ENCODE peak calls at places on chromosomes 4 and X, in four cellular contexts. One of them, this sample, is unnamed.

GRCh38 chr4:26609398-26609797 is 25.5 kb downstream of the TBC1D19 start:
- DNase-seq in posterior vena cava: no peak
- DNase-seq in astrocyte of the spinal cord: no peak
- DNase-seq in epithelial cell of esophagus: no peak
- DNase-seq in this sample: no peak

GRCh38 chrX:106917830-106918500 is 2.2 kb upstream of the CLDN2 start:
- DNase-seq in posterior vena cava: no peak
- DNase-seq in astrocyte of the spinal cord: peak
- DNase-seq in epithelial cell of esophagus: peak
- DNase-seq in this sample: no peak

GRCh38 chrX:107154787-107155620 is 36.4 kb upstream of the RBM41 start:
- DNase-seq in posterior vena cava: no peak
- DNase-seq in astrocyte of the spinal cord: peak
- DNase-seq in epithelial cell of esophagus: peak
- DNase-seq in this sample: no peak

GRCh38 chr4:72631296-72631695 is 62.3 kb upstream of the ADAMTS3 start:
- DNase-seq in posterior vena cava: peak
- DNase-seq in astrocyte of the spinal cord: peak
- DNase-seq in epithelial cell of esophagus: peak
- DNase-seq in this sample: peak

GRCh38 chrX:40773809-40774208 is 38.5 kb upstream of the MED14 start:
- DNase-seq in posterior vena cava: no peak
- DNase-seq in astrocyte of the spinal cord: peak
- DNase-seq in epithelial cell of esophagus: peak
- DNase-seq in this sample: no peak

GRCh38 chr4:95510145-95510544 is 38.6 kb downstream of the UNC5C start:
- DNase-seq in posterior vena cava: no peak
- DNase-seq in astrocyte of the spinal cord: peak
- DNase-seq in epithelial cell of esophagus: peak
- DNase-seq in this sample: no peak

GRCh38 chr4:120589787-120590186 is 332.7 kb downstream of the PRDM5 start:
- DNase-seq in posterior vena cava: no peak
- DNase-seq in astrocyte of the spinal cord: no peak
- DNase-seq in epithelial cell of esophagus: no peak
- DNase-seq in this sample: no peak

GRCh38 chr4:89242864-89243740 is 64.5 kb downstream of the GPRIN3 start:
- DNase-seq in posterior vena cava: no peak
- DNase-seq in astrocyte of the spinal cord: no peak
- DNase-seq in epithelial cell of esophagus: no peak
- DNase-seq in this sample: no peak

GRCh38 chr4:85720736-85721135 is 245.8 kb downstream of the ARHGAP24 start:
- DNase-seq in posterior vena cava: no peak
- DNase-seq in astrocyte of the spinal cord: peak
- DNase-seq in epithelial cell of esophagus: peak
- DNase-seq in this sample: no peak

GRCh38 chr4:124636793-124637192 is 75.7 kb downstream of the ANKRD50 start:
- DNase-seq in posterior vena cava: no peak
- DNase-seq in astrocyte of the spinal cord: peak
- DNase-seq in epithelial cell of esophagus: no peak
- DNase-seq in this sample: no peak

GRCh38 chr4:118587116-118587869 is 97.9 kb upstream of the METTL14 start:
- DNase-seq in posterior vena cava: no peak
- DNase-seq in astrocyte of the spinal cord: no peak
- DNase-seq in epithelial cell of esophagus: no peak
- DNase-seq in this sample: no peak

GRCh38 chrX:43707812-43708548 is 51.9 kb downstream of the MAOA start:
- DNase-seq in posterior vena cava: no peak
- DNase-seq in astrocyte of the spinal cord: peak
- DNase-seq in epithelial cell of esophagus: no peak
- DNase-seq in this sample: no peak

GRCh38 chr4:147009875-147010274 is 64.2 kb upstream of the TTC29 start:
- DNase-seq in posterior vena cava: no peak
- DNase-seq in astrocyte of the spinal cord: no peak
- DNase-seq in epithelial cell of esophagus: no peak
- DNase-seq in this sample: no peak

GRCh38 chrX:46710927-46711623 is 47.8 kb downstream of the SLC9A7 start:
- DNase-seq in posterior vena cava: no peak
- DNase-seq in astrocyte of the spinal cord: no peak
- DNase-seq in epithelial cell of esophagus: no peak
- DNase-seq in this sample: peak

GRCh38 chr4:57303012-57303751 is 193.0 kb upstream of the IGFBP7 start:
- DNase-seq in posterior vena cava: no peak
- DNase-seq in astrocyte of the spinal cord: no peak
- DNase-seq in epithelial cell of esophagus: no peak
- DNase-seq in this sample: no peak

GRCh38 chrX:24113161-24113560 is 36.4 kb upstream of the ZFX start:
- DNase-seq in posterior vena cava: no peak
- DNase-seq in astrocyte of the spinal cord: no peak
- DNase-seq in epithelial cell of esophagus: no peak
- DNase-seq in this sample: no peak

GRCh38 chr4:128782875-128783614 is 26.5 kb upstream of the JADE1 start:
- DNase-seq in posterior vena cava: no peak
- DNase-seq in astrocyte of the spinal cord: peak
- DNase-seq in epithelial cell of esophagus: peak
- DNase-seq in this sample: no peak

GRCh38 chr4:182711211-182711610 is 206.0 kb downstream of the DCTD start:
- DNase-seq in posterior vena cava: no peak
- DNase-seq in astrocyte of the spinal cord: no peak
- DNase-seq in epithelial cell of esophagus: no peak
- DNase-seq in this sample: no peak

GRCh38 chr4:159598602-159599001 is 495.7 kb downstream of the RAPGEF2 start:
- DNase-seq in posterior vena cava: no peak
- DNase-seq in astrocyte of the spinal cord: peak
- DNase-seq in epithelial cell of esophagus: no peak
- DNase-seq in this sample: no peak

GRCh38 chrX:131067216-131067615 is 9.1 kb downstream of the ARHGAP36 start:
- DNase-seq in posterior vena cava: no peak
- DNase-seq in astrocyte of the spinal cord: no peak
- DNase-seq in epithelial cell of esophagus: no peak
- DNase-seq in this sample: no peak

GRCh38 chr4:89562715-89563114 is 255.1 kb upstream of the GPRIN3 start:
- DNase-seq in posterior vena cava: no peak
- DNase-seq in astrocyte of the spinal cord: no peak
- DNase-seq in epithelial cell of esophagus: no peak
- DNase-seq in this sample: no peak

GRCh38 chr4:185265942-185266341 is 56.5 kb downstream of the SNX25 start:
- DNase-seq in posterior vena cava: no peak
- DNase-seq in astrocyte of the spinal cord: peak
- DNase-seq in epithelial cell of esophagus: peak
- DNase-seq in this sample: no peak

GRCh38 chr4:66564901-66565648 is 894.8 kb upstream of the EPHA5 start:
- DNase-seq in posterior vena cava: no peak
- DNase-seq in astrocyte of the spinal cord: peak
- DNase-seq in epithelial cell of esophagus: peak
- DNase-seq in this sample: no peak

GRCh38 chrX:70030242-70030823 is 19.4 kb downstream of the AWAT2 start:
- DNase-seq in posterior vena cava: no peak
- DNase-seq in astrocyte of the spinal cord: peak
- DNase-seq in epithelial cell of esophagus: peak
- DNase-seq in this sample: peak

GRCh38 chr4:183846951-183847350 is 58.2 kb upstream of the STOX2 start:
- DNase-seq in posterior vena cava: no peak
- DNase-seq in astrocyte of the spinal cord: no peak
- DNase-seq in epithelial cell of esophagus: no peak
- DNase-seq in this sample: no peak

GRCh38 chr4:176293660-176294059 is 24.6 kb upstream of the ASB5 start:
- DNase-seq in posterior vena cava: no peak
- DNase-seq in astrocyte of the spinal cord: no peak
- DNase-seq in epithelial cell of esophagus: no peak
- DNase-seq in this sample: no peak

GRCh38 chr4:86825511-86825910 is 23.7 kb downstream of the SLC10A6 start:
- DNase-seq in posterior vena cava: no peak
- DNase-seq in astrocyte of the spinal cord: no peak
- DNase-seq in epithelial cell of esophagus: peak
- DNase-seq in this sample: no peak

GRCh38 chr4:4461850-4462249 is 74.9 kb downstream of the NSG1 start:
- DNase-seq in posterior vena cava: no peak
- DNase-seq in astrocyte of the spinal cord: no peak
- DNase-seq in epithelial cell of esophagus: no peak
- DNase-seq in this sample: peak

GRCh38 chrX:153875391-153876111 is 10.4 kb downstream of the L1CAM start:
- DNase-seq in posterior vena cava: peak
- DNase-seq in astrocyte of the spinal cord: peak
- DNase-seq in epithelial cell of esophagus: peak
- DNase-seq in this sample: peak

GRCh38 chr4:154422152-154422551 is 69.4 kb downstream of the DCHS2 start:
- DNase-seq in posterior vena cava: no peak
- DNase-seq in astrocyte of the spinal cord: no peak
- DNase-seq in epithelial cell of esophagus: no peak
- DNase-seq in this sample: no peak

GRCh38 chr4:25927361-25928040 is 13.5 kb downstream of the SMIM20 start:
- DNase-seq in posterior vena cava: no peak
- DNase-seq in astrocyte of the spinal cord: no peak
- DNase-seq in epithelial cell of esophagus: no peak
- DNase-seq in this sample: no peak

GRCh38 chr4:53120801-53121200 is 245.1 kb downstream of the SCFD2 start:
- DNase-seq in posterior vena cava: no peak
- DNase-seq in astrocyte of the spinal cord: no peak
- DNase-seq in epithelial cell of esophagus: no peak
- DNase-seq in this sample: no peak

GRCh38 chrX:131728295-131729145 is 184.6 kb downstream of the OR13H1 start:
- DNase-seq in posterior vena cava: no peak
- DNase-seq in astrocyte of the spinal cord: peak
- DNase-seq in epithelial cell of esophagus: no peak
- DNase-seq in this sample: peak

GRCh38 chr4:41375561-41375960 is 118.8 kb downstream of the UCHL1 start:
- DNase-seq in posterior vena cava: no peak
- DNase-seq in astrocyte of the spinal cord: no peak
- DNase-seq in epithelial cell of esophagus: peak
- DNase-seq in this sample: no peak

GRCh38 chr4:112652216-112652615 is 15.3 kb downstream of the LARP7 start:
- DNase-seq in posterior vena cava: no peak
- DNase-seq in astrocyte of the spinal cord: no peak
- DNase-seq in epithelial cell of esophagus: no peak
- DNase-seq in this sample: no peak

GRCh38 chr4:15238720-15239119 is 189.1 kb upstream of the C1QTNF7 start:
- DNase-seq in posterior vena cava: no peak
- DNase-seq in astrocyte of the spinal cord: peak
- DNase-seq in epithelial cell of esophagus: peak
- DNase-seq in this sample: peak

GRCh38 chr4:188778880-188779279 is 639.6 kb downstream of the TRIML1 start:
- DNase-seq in posterior vena cava: no peak
- DNase-seq in astrocyte of the spinal cord: peak
- DNase-seq in epithelial cell of esophagus: peak
- DNase-seq in this sample: no peak

GRCh38 chrX:103464774-103465117 is 54.5 kb downstream of the RAB40A start:
- DNase-seq in posterior vena cava: no peak
- DNase-seq in astrocyte of the spinal cord: peak
- DNase-seq in epithelial cell of esophagus: peak
- DNase-seq in this sample: peak

GRCh38 chr4:54941994-54942552 is 183.3 kb downstream of the KDR start:
- DNase-seq in posterior vena cava: no peak
- DNase-seq in astrocyte of the spinal cord: no peak
- DNase-seq in epithelial cell of esophagus: no peak
- DNase-seq in this sample: no peak

GRCh38 chr4:40927108-40927507 is 177.4 kb downstream of the NSUN7 start:
- DNase-seq in posterior vena cava: no peak
- DNase-seq in astrocyte of the spinal cord: no peak
- DNase-seq in epithelial cell of esophagus: no peak
- DNase-seq in this sample: no peak